ENCODE peak calls at places on chromosomes 12 and 14, in eight cellular contexts. Z is IMR-90; Q is NCI-H774; O is left cardiac atrium; A is stimulated activated CD8-positive, alpha-beta memory T cell treated with anti-CD3 and anti-CD28 coated beads, Interleukin-15, amount 100 ng/mL, for 24 hours; I is right lobe of liver; W is RPMI8226; V is CD4-positive, alpha-beta T cell. D is an unnamed sample.

GRCh38 chr14:53872551-53873188 is 84.0 kb downstream of the BMP4 start:
- DNase-seq in Q (no peak), I (no peak), O (no peak), W (no peak), A (no peak), V (no peak), Z (no peak), D (no peak)

GRCh38 chr12:83700858-83701257 is 1014.2 kb downstream of the TMTC2 start:
- DNase-seq in I (no peak), V (no peak), Q (no peak), Z (no peak), W (no peak), O (no peak), A (no peak), D (no peak)

GRCh38 chr12:110813298-110813697 is 33.5 kb upstream of the CCDC63 start:
- DNase-seq in A (no peak), O (no peak), I (no peak), Z (no peak), V (no peak), W (peak), Q (no peak), D (no peak)

GRCh38 chr12:3753549-3754284 is 808 bp upstream of the CRACR2A start:
- DNase-seq in Z (no peak), I (no peak), Q (no peak), V (no peak), W (no peak), A (no peak), O (peak), D (no peak)

GRCh38 chr12:885701-886100 is 63.8 kb downstream of the RAD52 start:
- DNase-seq in V (no peak), Q (no peak), I (no peak), A (no peak), O (no peak), Z (no peak), W (peak), D (no peak)

GRCh38 chr14:90583427-90583826 is 186.6 kb downstream of the CALM1 start:
- DNase-seq in A (no peak), V (no peak), O (no peak), W (no peak), I (no peak), Z (no peak), Q (no peak), D (no peak)

GRCh38 chr12:49294086-49294803 is 702 bp upstream of the PRPH start:
- DNase-seq in W (no peak), V (no peak), I (no peak), Q (no peak), A (no peak), Z (no peak), O (no peak), D (no peak)

GRCh38 chr12:18472304-18472703 is 211.0 kb downstream of the PIK3C2G start:
- DNase-seq in Z (peak), A (no peak), O (no peak), Q (no peak), I (no peak), W (no peak), V (no peak), D (no peak)

GRCh38 chr12:1592444-1593231 is 1.7 kb downstream of the FBXL14 start:
- DNase-seq in V (peak), A (peak), Q (no peak), W (peak), O (peak), I (no peak), Z (peak), D (peak)

GRCh38 chr12:63863658-63864455 is 19.4 kb downstream of the SRGAP1 start:
- DNase-seq in V (no peak), A (no peak), W (no peak), O (no peak), I (no peak), Q (no peak), Z (peak), D (no peak)

GRCh38 chr14:33676135-33676566 is 274.7 kb downstream of the EGLN3 start:
- DNase-seq in Z (no peak), V (no peak), A (no peak), W (peak), O (peak), Q (no peak), I (peak), D (peak)

GRCh38 chr12:19002192-19002591 is 127.3 kb upstream of the PLEKHA5 start:
- DNase-seq in O (no peak), V (no peak), Z (no peak), I (no peak), Q (no peak), W (no peak), A (no peak), D (no peak)

GRCh38 chr12:50615534-50616296 is 110.9 kb downstream of the DIP2B start:
- DNase-seq in O (no peak), Q (no peak), A (no peak), V (no peak), Z (peak), I (no peak), W (no peak), D (no peak)

GRCh38 chr12:57548488-57548887 is 1.4 kb upstream of the KIF5A start:
- DNase-seq in I (no peak), O (no peak), V (no peak), W (no peak), Q (no peak), A (no peak), Z (no peak), D (no peak)

GRCh38 chr12:9906888-9907287 is 25.3 kb downstream of the CLEC2A start:
- DNase-seq in Q (no peak), V (peak), A (no peak), Z (no peak), O (no peak), W (no peak), I (no peak), D (no peak)

GRCh38 chr14:23930742-23931141 is 22.8 kb upstream of the DHRS4 start:
- DNase-seq in Q (no peak), I (no peak), Z (peak), A (no peak), O (no peak), V (no peak), W (no peak), D (peak)

GRCh38 chr14:42222924-42223471 is 616.3 kb downstream of the LRFN5 start:
- DNase-seq in O (no peak), W (peak), Q (peak), V (no peak), Z (peak), A (no peak), I (no peak), D (peak)

GRCh38 chr12:96886998-96887677 is 19.9 kb upstream of the NEDD1 start:
- DNase-seq in Z (peak), I (no peak), W (no peak), O (peak), A (no peak), Q (no peak), V (no peak), D (no peak)

GRCh38 chr14:37230551-37231194 is 32.9 kb downstream of the MIPOL1 start:
- DNase-seq in V (no peak), Q (peak), I (no peak), Z (peak), O (no peak), A (no peak), W (peak), D (peak)

GRCh38 chr12:53625946-53626701 is at the start of gene ATF7:
- DNase-seq in Z (peak), O (peak), A (peak), W (peak), Q (peak), I (peak), V (peak), D (peak)

GRCh38 chr12:25276199-25276937 is 25.6 kb upstream of the KRAS start:
- DNase-seq in O (peak), Z (peak), Q (peak), V (peak), A (peak), W (peak), I (peak), D (peak)

D was measured in kidney tubule cell.